ENCODE peak calls at places on chromosomes 1 and 21, in nine cellular contexts. G, Y, N, V, J, E, L, Z and A are unnamed samples.

GRCh38 chr1:23591460-23592208 is 32.3 kb upstream of the ID3 start:
- DNase-seq in Y (peak; percentile 72), L (peak; percentile 24), Z (no peak), V (no peak), N (no peak), E (peak; percentile 61), J (no peak), G (no peak), A (no peak)

GRCh38 chr1:186681806-186682205 is 1.6 kb upstream of the PTGS2 start:
- DNase-seq in L (no peak), Y (no peak), G (no peak), J (no peak), Z (no peak), E (no peak), N (no peak), V (no peak), A (no peak)

GRCh38 chr21:41832230-41833137 is 46.7 kb downstream of the PRDM15 start:
- DNase-seq in L (no peak), V (no peak), N (no peak), G (no peak), E (no peak), J (no peak), Z (no peak), Y (peak; percentile 32), A (no peak)

GRCh38 chr1:194548071-194548470 is 1361.7 kb upstream of the B3GALT2 start:
- DNase-seq in V (no peak), L (no peak), N (no peak), J (no peak), Z (no peak), E (no peak), Y (no peak), G (no peak), A (no peak)

GRCh38 chr21:44836666-44837471 is 19.0 kb upstream of the SUMO3 start:
- DNase-seq in Y (peak; percentile 71), L (no peak), J (no peak), Z (no peak), V (no peak), N (no peak), E (no peak), G (no peak), A (peak; percentile 19)

GRCh38 chr21:41763398-41763931 is 3.4 kb downstream of the RIPK4 start:
- DNase-seq in E (no peak), G (no peak), V (no peak), Z (no peak), N (peak; percentile 55), Y (peak; percentile 40), J (no peak), L (no peak), A (no peak)

GRCh38 chr1:189816558-189816957 is 661.1 kb downstream of the BRINP3 start:
- DNase-seq in N (peak; percentile 61), J (no peak), L (no peak), V (no peak), E (no peak), Y (no peak), G (no peak), Z (no peak), A (no peak)

GRCh38 chr1:196407358-196408041 is 200.7 kb downstream of the KCNT2 start:
- DNase-seq in G (no peak), E (no peak), L (no peak), V (no peak), Z (peak; percentile 5), N (peak; percentile 2), Y (peak; percentile 35), J (no peak), A (no peak)

GRCh38 chr1:51061231-51061943 is 40.6 kb upstream of the C1orf185 start:
- DNase-seq in N (no peak), V (no peak), E (no peak), Y (no peak), J (no peak), L (peak; percentile 33), G (no peak), Z (no peak), A (no peak)

GRCh38 chr1:212284332-212284743 is 872 bp upstream of the PPP2R5A start:
- DNase-seq in G (no peak), N (no peak), Z (no peak), V (no peak), L (no peak), Y (no peak), E (no peak), J (no peak), A (no peak)

GRCh38 chr1:68121536-68121935 is 71.1 kb upstream of the DIRAS3 start:
- DNase-seq in V (no peak), J (no peak), Z (no peak), G (no peak), E (no peak), Y (no peak), L (peak; percentile 82), N (no peak), A (peak; percentile 61)

GRCh38 chr1:57204942-57205787 is 218.7 kb downstream of the DAB1 start:
- DNase-seq in G (no peak), Y (no peak), V (no peak), J (no peak), Z (no peak), L (no peak), E (no peak), N (peak; percentile 78), A (no peak)

GRCh38 chr1:98005326-98006010 is 84.6 kb upstream of the DPYD start:
- DNase-seq in Z (no peak), Y (no peak), N (no peak), G (no peak), V (no peak), E (no peak), L (peak; percentile 17), J (no peak), A (no peak)

GRCh38 chr1:156811171-156811570 is 5.5 kb downstream of the SH2D2A start:
- DNase-seq in N (no peak), L (no peak), G (no peak), E (no peak), Y (no peak), Z (no peak), J (no peak), V (no peak), A (no peak)

GRCh38 chr1:183218981-183219621 is 33.0 kb downstream of the LAMC2 start:
- DNase-seq in V (peak; percentile 75), Y (peak; percentile 99), E (no peak), L (no peak), N (peak; percentile 56), Z (no peak), G (no peak), J (peak; percentile 28), A (no peak)

GRCh38 chr1:6401673-6402072 is 8.1 kb upstream of the ACOT7 start:
- DNase-seq in N (no peak), G (no peak), J (no peak), L (no peak), Z (no peak), V (no peak), E (no peak), Y (no peak), A (no peak)

GRCh38 chr1:14894811-14895524 is 258.6 kb upstream of the TMEM51 start:
- DNase-seq in G (peak; percentile 31), E (no peak), Y (peak; percentile 76), L (no peak), N (peak; percentile 37), Z (no peak), V (no peak), J (no peak), A (no peak)

GRCh38 chr1:197675475-197676324 is 99.6 kb downstream of the DENND1B start:
- DNase-seq in J (no peak), N (peak; percentile 29), E (no peak), Z (no peak), L (no peak), Y (peak; percentile 96), V (peak; percentile 13), G (no peak), A (peak; percentile 60)

GRCh38 chr1:240314845-240315746 is 223.4 kb downstream of the FMN2 start:
- DNase-seq in J (no peak), Z (no peak), L (no peak), Y (no peak), G (no peak), N (no peak), E (no peak), V (no peak), A (peak; percentile 52)

GRCh38 chr1:56525463-56526155 is 53.8 kb downstream of the PLPP3 start:
- DNase-seq in L (peak; percentile 91), N (no peak), V (no peak), Y (no peak), G (no peak), E (no peak), Z (peak; percentile 17), J (no peak), A (no peak)

GRCh38 chr1:224509881-224510280 is 75.3 kb upstream of the WDR26 start:
- DNase-seq in E (no peak), V (no peak), Y (no peak), Z (no peak), G (no peak), J (no peak), L (no peak), N (no peak), A (no peak)

GRCh38 chr1:153617677-153618076 is 1.6 kb upstream of the S100A14 start:
- DNase-seq in E (peak; percentile 58), Z (no peak), L (peak; percentile 82), J (peak; percentile 13), V (peak; percentile 71), N (peak; percentile 69), G (no peak), Y (peak; percentile 79), A (no peak)

GRCh38 chr1:212234431-212235298 is 50.5 kb upstream of the PPP2R5A start:
- DNase-seq in L (peak; percentile 96), J (no peak), N (no peak), G (no peak), Z (peak; percentile 89), V (peak; percentile 75), Y (no peak), E (no peak), A (peak; percentile 92)

GRCh38 chr1:71438626-71439025 is 357.8 kb upstream of the ZRANB2 start:
- DNase-seq in Y (no peak), V (no peak), N (no peak), G (no peak), E (no peak), L (no peak), J (no peak), Z (no peak), A (no peak)